ENCODE peak calls at places on chromosomes 3 and 15, in five cellular contexts. L is lower lobe of right lung, W is iris pigment epithelial cell, E is AG20443, G is BE2C. U is an unnamed sample.

GRCh38 chr15:42608110-42608531 is 32.7 kb downstream of the STARD9 start:
- DNase-seq in L (peak; percentile 56), W (peak; percentile 24), E (peak; percentile 13), G (peak; percentile 33), U (no peak)

GRCh38 chr3:46124216-46125143 is 83.6 kb downstream of the CCR1 start:
- DNase-seq in L (no peak), W (peak; percentile 60), E (no peak), G (no peak), U (no peak)

GRCh38 chr3:153246805-153247204 is 84.8 kb downstream of the RAP2B start:
- DNase-seq in L (no peak), W (peak; percentile 61), E (peak; percentile 70), G (no peak), U (peak; percentile 44)

GRCh38 chr3:147408180-147409105 is 722 bp upstream of the ZIC1 start:
- DNase-seq in L (no peak), W (no peak), E (peak; percentile 47), G (no peak), U (no peak)

GRCh38 chr15:68051907-68052306 is 2.2 kb upstream of the PIAS1 start:
- DNase-seq in L (no peak), W (no peak), E (no peak), G (no peak), U (no peak)

GRCh38 chr3:132283440-132283839 is 33.8 kb upstream of the ACP3 start:
- DNase-seq in L (no peak), W (peak; percentile 35), E (peak; percentile 20), G (no peak), U (no peak)

GRCh38 chr3:75781079-75781745 is 4.1 kb downstream of the ZNF717 start:
- DNase-seq in L (no peak), W (peak; percentile 49), E (no peak), G (no peak), U (no peak)

GRCh38 chr15:100968043-100968966 is 49.1 kb downstream of the LRRK1 start:
- DNase-seq in L (no peak), W (peak; percentile 92), E (peak; percentile 55), G (no peak), U (peak; percentile 29)

GRCh38 chr3:52062499-52062898 is 6.1 kb upstream of the DUSP7 start:
- DNase-seq in L (peak; percentile 83), W (peak; percentile 92), E (peak; percentile 90), G (no peak), U (peak; percentile 41)

GRCh38 chr3:100748967-100749366 is 39.7 kb downstream of the TFG start:
- DNase-seq in L (no peak), W (no peak), E (no peak), G (no peak), U (no peak)

GRCh38 chr3:12869025-12869695 is 27.8 kb upstream of the RPL32 start:
- DNase-seq in L (peak; percentile 76), W (no peak), E (no peak), G (peak; percentile 73), U (no peak)

GRCh38 chr3:72520690-72521308 is 327.4 kb downstream of the SHQ1 start:
- DNase-seq in L (no peak), W (peak; percentile 90), E (no peak), G (no peak), U (no peak)

GRCh38 chr3:138834359-138835176 is at the start of gene PIK3CB:
- DNase-seq in L (peak; percentile 94), W (peak; percentile 81), E (peak; percentile 98), G (peak; percentile 96), U (peak; percentile 66)